ENCODE peak calls at places on chromosomes 12 and 14, in six cellular contexts. C is ovary, A is stomach, N is transverse colon, Q is sigmoid colon, F is tibial nerve. O is an unnamed sample.

GRCh38 chr14:60151715-60152114 is 13.5 kb downstream of the DHRS7 start:
- DNase-seq in C (peak), A (peak), N (peak), Q (peak), F (peak), O (peak)

GRCh38 chr14:100532154-100532915 is 54.9 kb downstream of the BEGAIN start:
- DNase-seq in C (peak), A (peak), N (no peak), Q (no peak), F (peak), O (peak)

GRCh38 chr12:104695453-104696148 is 238.9 kb downstream of the CHST11 start:
- DNase-seq in C (no peak), A (no peak), N (peak), Q (no peak), F (no peak), O (no peak)

GRCh38 chr12:75759842-75760260 is 248.4 kb upstream of the KRR1 start:
- DNase-seq in C (no peak), A (no peak), N (no peak), Q (no peak), F (no peak), O (no peak)

GRCh38 chr12:87866602-87867292 is 162.5 kb downstream of the C12orf50 start:
- DNase-seq in C (no peak), A (no peak), N (no peak), Q (no peak), F (no peak), O (no peak)

GRCh38 chr14:105397350-105397931 is 897 bp upstream of the TEX22 start:
- DNase-seq in C (no peak), A (no peak), N (no peak), Q (no peak), F (no peak), O (no peak)

GRCh38 chr12:93530358-93530757 is 42.1 kb upstream of the SOCS2 start:
- DNase-seq in C (no peak), A (peak), N (no peak), Q (no peak), F (no peak), O (no peak)

GRCh38 chr12:69623970-69624369 is 13.3 kb upstream of the LRRC10 start:
- DNase-seq in C (peak), A (peak), N (no peak), Q (no peak), F (no peak), O (no peak)

GRCh38 chr12:107492393-107493134 is 193.0 kb upstream of the PWP1 start:
- DNase-seq in C (no peak), A (no peak), N (peak), Q (peak), F (no peak), O (no peak)

GRCh38 chr12:131041216-131041967 is 87.7 kb downstream of the ADGRD1 start:
- DNase-seq in C (no peak), A (no peak), N (no peak), Q (no peak), F (no peak), O (peak)

GRCh38 chr12:62138527-62138926 is 121.7 kb upstream of the USP15 start:
- DNase-seq in C (no peak), A (no peak), N (no peak), Q (no peak), F (no peak), O (no peak)

GRCh38 chr12:64752833-64753238 is 6.4 kb downstream of the GNS start:
- DNase-seq in C (no peak), A (no peak), N (no peak), Q (no peak), F (peak), O (no peak)

GRCh38 chr14:37247777-37248461 is 50.2 kb downstream of the MIPOL1 start:
- DNase-seq in C (no peak), A (no peak), N (no peak), Q (no peak), F (no peak), O (no peak)

GRCh38 chr12:90410962-90411361 is 544.0 kb downstream of the CCER1 start:
- DNase-seq in C (no peak), A (no peak), N (no peak), Q (no peak), F (no peak), O (no peak)

GRCh38 chr14:53325176-53325806 is 172.2 kb upstream of the DDHD1 start:
- DNase-seq in C (no peak), A (no peak), N (no peak), Q (no peak), F (no peak), O (no peak)

GRCh38 chr14:68631058-68631690 is 161.7 kb downstream of the ZFP36L1 start:
- DNase-seq in C (no peak), A (no peak), N (no peak), Q (no peak), F (no peak), O (peak)

GRCh38 chr14:64973826-64974225 is 1.7 kb upstream of the RAB15 start:
- DNase-seq in C (no peak), A (no peak), N (no peak), Q (no peak), F (no peak), O (peak)

GRCh38 chr12:48285751-48286650 is 64.7 kb downstream of the ZNF641 start:
- DNase-seq in C (no peak), A (no peak), N (no peak), Q (no peak), F (no peak), O (no peak)

GRCh38 chr12:68198490-68199086 is 27.0 kb downstream of the IL26 start:
- DNase-seq in C (no peak), A (no peak), N (no peak), Q (no peak), F (no peak), O (no peak)

GRCh38 chr14:34711169-34711568 is 3.2 kb downstream of the CFL2 start:
- DNase-seq in C (no peak), A (no peak), N (peak), Q (no peak), F (peak), O (no peak)

GRCh38 chr12:5506295-5506694 is 74.4 kb downstream of the NTF3 start:
- DNase-seq in C (no peak), A (no peak), N (no peak), Q (peak), F (no peak), O (peak)

GRCh38 chr12:131862084-131862441 is 32.4 kb upstream of the ULK1 start:
- DNase-seq in C (peak), A (no peak), N (no peak), Q (no peak), F (no peak), O (no peak)

GRCh38 chr12:110107369-110108281 is 16.5 kb upstream of the IFT81 start:
- DNase-seq in C (peak), A (no peak), N (peak), Q (peak), F (peak), O (no peak)

GRCh38 chr12:128909653-128910052 is 56.4 kb downstream of the GLT1D1 start:
- DNase-seq in C (no peak), A (no peak), N (no peak), Q (no peak), F (no peak), O (no peak)

GRCh38 chr12:8037046-8037663 is 4.6 kb downstream of the FOXJ2 start:
- DNase-seq in C (no peak), A (no peak), N (no peak), Q (no peak), F (no peak), O (no peak)

GRCh38 chr12:125890366-125890905 is 825.2 kb downstream of the AACS start:
- DNase-seq in C (no peak), A (no peak), N (no peak), Q (no peak), F (no peak), O (no peak)

GRCh38 chr12:106289196-106289681 is 13.3 kb upstream of the TCP11L2 start:
- DNase-seq in C (no peak), A (no peak), N (no peak), Q (no peak), F (no peak), O (no peak)

GRCh38 chr14:52043690-52044089 is 25.2 kb downstream of the NID2 start:
- DNase-seq in C (peak), A (peak), N (peak), Q (no peak), F (no peak), O (no peak)

GRCh38 chr14:63578300-63578699 is 35.1 kb upstream of the PPP2R5E start:
- DNase-seq in C (no peak), A (no peak), N (no peak), Q (no peak), F (no peak), O (no peak)

GRCh38 chr12:69918287-69918686 is 93.3 kb downstream of the MYRFL start:
- DNase-seq in C (no peak), A (no peak), N (no peak), Q (no peak), F (no peak), O (no peak)

GRCh38 chr14:96631030-96631429 is 128.8 kb downstream of the PAPOLA start:
- DNase-seq in C (no peak), A (peak), N (peak), Q (no peak), F (no peak), O (no peak)

GRCh38 chr14:21302013-21302857 is 22.4 kb downstream of the RPGRIP1 start:
- DNase-seq in C (no peak), A (no peak), N (no peak), Q (no peak), F (no peak), O (no peak)

GRCh38 chr12:92272301-92272964 is 126.8 kb upstream of the BTG1 start:
- DNase-seq in C (no peak), A (no peak), N (no peak), Q (no peak), F (no peak), O (no peak)

GRCh38 chr14:82657186-82657675 is 1123.6 kb upstream of the SEL1L start:
- DNase-seq in C (no peak), A (no peak), N (no peak), Q (no peak), F (no peak), O (no peak)

GRCh38 chr12:77608157-77608755 is 222.4 kb upstream of the NAV3 start:
- DNase-seq in C (no peak), A (no peak), N (no peak), Q (no peak), F (no peak), O (no peak)

GRCh38 chr14:91924871-91925726 is 22.4 kb downstream of the FBLN5 start:
- DNase-seq in C (peak), A (no peak), N (no peak), Q (peak), F (no peak), O (no peak)

GRCh38 chr12:52884526-52885293 is 20.2 kb downstream of the KRT8 start:
- DNase-seq in C (peak), A (peak), N (peak), Q (peak), F (peak), O (no peak)

GRCh38 chr12:10205251-10205807 is 7.3 kb upstream of the GABARAPL1 start:
- DNase-seq in C (no peak), A (no peak), N (no peak), Q (no peak), F (no peak), O (no peak)

GRCh38 chr12:25438638-25439037 is 114.4 kb downstream of the LMNTD1 start:
- DNase-seq in C (no peak), A (no peak), N (no peak), Q (no peak), F (no peak), O (no peak)

GRCh38 chr14:85487215-85487614 is 42.7 kb upstream of the FLRT2 start:
- DNase-seq in C (no peak), A (no peak), N (no peak), Q (no peak), F (no peak), O (no peak)

GRCh38 chr12:112117685-112118084 is 7.7 kb upstream of the TRAFD1 start:
- DNase-seq in C (no peak), A (no peak), N (no peak), Q (no peak), F (no peak), O (peak)
- TF ChIP-seq EP300 in C (no peak), A (no peak), N (no peak), Q (no peak), F (no peak), O (no peak)

GRCh38 chr12:121110211-121110940 is 22.3 kb upstream of the P2RX7 start:
- DNase-seq in C (peak), A (peak), N (peak), Q (peak), F (peak), O (no peak)
- TF ChIP-seq EP300 in C (no peak), A (no peak), N (no peak), Q (no peak), F (no peak), O (no peak)

DNA sequence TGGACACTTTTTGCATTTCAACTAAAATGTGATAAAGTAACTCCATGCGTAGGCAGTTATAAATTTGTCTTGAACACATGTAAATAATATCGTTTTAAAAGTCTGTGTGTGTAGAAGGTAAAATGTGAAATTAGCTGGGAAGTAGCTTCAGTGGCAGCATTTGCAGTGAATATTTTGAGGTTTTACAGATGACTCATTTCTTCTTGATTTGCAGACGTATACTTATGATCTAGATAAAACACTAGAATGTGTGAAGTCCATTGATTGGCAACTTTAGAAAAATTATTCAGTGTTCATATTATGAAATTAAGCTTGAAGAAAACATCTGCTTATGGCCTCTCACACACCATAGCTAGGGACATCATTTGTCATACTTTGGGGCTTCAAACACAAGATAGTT is 788.6 kb upstream of the NOVA1 start:
- DNase-seq in C (no peak), A (no peak), N (no peak), Q (no peak), F (no peak), O (no peak)
- TF ChIP-seq EP300 in C (no peak), A (no peak), N (no peak), Q (no peak), F (no peak), O (no peak)

DNA sequence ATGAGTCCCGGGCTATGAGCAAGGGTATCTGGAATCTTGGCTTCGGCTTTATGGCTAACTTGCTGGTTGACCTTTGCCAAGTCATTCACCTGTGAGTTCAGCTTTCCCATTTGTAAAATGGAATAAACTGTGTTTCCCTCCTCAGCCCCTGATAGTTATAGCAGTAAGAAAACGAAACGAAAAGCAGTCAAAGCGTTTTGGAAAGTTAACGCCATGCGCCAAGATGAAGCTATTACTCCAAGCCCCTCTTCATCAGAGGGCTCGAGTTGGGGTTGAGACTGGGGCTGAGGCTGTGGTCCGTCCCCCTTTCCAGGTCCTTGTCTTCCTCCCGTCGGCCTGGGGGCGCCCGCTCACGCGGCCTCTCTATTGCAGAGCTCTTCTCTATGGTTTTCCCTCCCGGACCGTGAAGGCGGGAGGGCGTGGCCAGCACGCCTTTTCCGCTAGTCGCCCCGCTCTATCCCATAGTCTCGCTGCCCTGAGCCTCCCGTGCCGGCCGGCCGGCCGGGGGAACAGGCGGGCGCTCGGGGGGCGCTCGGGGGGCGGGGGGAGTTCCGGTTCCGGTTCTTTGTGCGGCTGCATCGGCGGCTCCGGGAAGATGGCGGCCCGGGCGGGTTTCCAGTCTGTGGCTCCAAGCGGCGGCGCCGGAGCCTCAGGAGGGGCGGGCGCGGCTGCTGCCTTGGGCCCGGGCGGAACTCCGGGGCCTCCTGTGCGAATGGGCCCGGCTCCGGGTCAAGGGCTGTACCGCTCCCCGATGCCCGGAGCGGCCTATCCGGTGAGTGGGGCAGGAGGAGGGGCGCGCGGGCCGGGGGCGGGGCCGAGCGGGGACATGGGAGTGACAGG is at the start of gene SMARCD1:
- DNase-seq in C (peak), A (peak), N (peak), Q (peak), F (peak), O (peak)
- TF ChIP-seq EP300 in C (no peak), A (no peak), N (peak), Q (no peak), F (peak), O (no peak)

GRCh38 chr12:26690601-26691000 is 142.4 kb downstream of the ITPR2 start:
- DNase-seq in C (no peak), A (no peak), N (no peak), Q (no peak), F (no peak), O (no peak)

GRCh38 chr12:26691234-26691970 is 141.6 kb downstream of the ITPR2 start:
- DNase-seq in C (peak), A (no peak), N (no peak), Q (no peak), F (no peak), O (no peak)

GRCh38 chr12:26686438-26686837 is 146.6 kb downstream of the ITPR2 start:
- DNase-seq in C (no peak), A (no peak), N (no peak), Q (no peak), F (no peak), O (no peak)

GRCh38 chr12:26688344-26688904 is 144.6 kb downstream of the ITPR2 start:
- DNase-seq in C (no peak), A (no peak), N (no peak), Q (no peak), F (no peak), O (no peak)

DNA sequence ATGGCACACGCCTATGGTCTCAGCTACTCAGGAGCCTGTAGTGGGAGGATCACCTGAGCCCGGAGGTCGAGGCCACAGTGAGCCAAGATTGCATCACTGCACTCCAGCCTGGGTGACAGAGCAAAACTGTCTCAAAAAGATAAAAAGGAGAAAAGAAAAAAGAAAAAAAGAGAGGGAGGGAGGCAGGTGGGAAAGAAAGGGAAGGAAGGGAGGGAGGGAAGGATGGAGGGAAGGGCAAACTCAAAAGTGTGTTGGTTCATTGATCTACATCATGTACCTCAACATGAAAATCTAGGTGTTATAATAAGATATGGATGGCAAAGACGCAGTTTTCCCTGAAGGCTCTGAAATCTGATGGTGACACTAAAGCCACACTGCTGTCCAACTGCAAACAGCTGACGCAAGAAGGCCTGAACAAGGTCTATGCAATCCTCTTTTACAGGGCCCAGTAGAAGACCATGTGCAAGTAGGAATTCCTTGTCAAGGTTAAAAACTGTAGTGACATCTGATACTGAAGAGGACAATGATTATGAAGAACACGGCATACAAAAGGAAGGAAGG is 143.6 kb downstream of the ITPR2 start:
- DNase-seq in C (no peak), A (no peak), N (no peak), Q (no peak), F (no peak), O (no peak)
- TF ChIP-seq EP300 in C (no peak), A (no peak), N (no peak), Q (no peak), F (no peak), O (no peak)

DNA sequence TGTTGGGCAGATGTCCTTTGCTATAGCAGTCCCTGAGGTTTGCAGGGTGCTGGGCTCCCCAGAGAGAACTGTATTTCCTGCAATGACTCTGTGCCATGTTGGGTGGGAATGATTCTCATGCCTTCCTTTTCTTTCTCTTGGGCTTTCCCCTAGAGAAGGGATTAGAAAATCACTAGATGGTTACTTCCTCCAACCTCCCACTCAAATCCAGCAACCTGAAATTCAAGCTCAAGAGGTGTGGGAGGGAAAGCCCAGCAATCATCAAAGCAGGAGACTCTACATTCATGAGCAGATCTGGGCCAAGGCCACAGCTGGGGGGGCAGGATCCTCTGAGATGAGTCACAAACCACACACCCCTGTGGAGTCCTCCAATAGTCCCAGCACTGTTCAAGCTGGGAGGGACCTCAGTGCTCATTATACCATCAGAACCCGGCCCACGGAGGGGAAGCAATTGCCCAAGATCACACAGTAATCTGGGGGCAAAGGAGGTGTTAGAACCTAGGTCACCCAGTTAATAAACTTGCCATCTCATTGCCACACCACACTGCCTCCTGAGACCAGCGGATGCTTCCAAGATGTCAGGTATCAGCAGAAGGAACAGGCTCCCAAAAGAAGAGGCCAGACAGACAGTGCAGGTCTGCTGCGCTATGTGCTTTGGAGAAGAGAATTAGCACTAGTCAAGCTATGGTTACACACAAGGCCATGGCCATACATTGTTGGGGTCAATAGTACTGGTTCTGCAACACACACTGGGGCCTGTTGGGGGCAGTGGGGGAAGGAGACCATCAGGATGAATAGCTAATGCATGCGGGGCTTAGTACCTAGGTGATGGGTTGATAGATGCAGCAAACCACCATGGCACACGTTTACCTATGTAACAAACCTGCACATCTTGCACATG is 65.7 kb downstream of the TTC9 start:
- DNase-seq in C (peak), A (no peak), N (no peak), Q (no peak), F (no peak), O (no peak)
- TF ChIP-seq EP300 in C (no peak), A (no peak), N (no peak), Q (no peak), F (no peak), O (no peak)

GRCh38 chr12:31906581-31907286 is 52.5 kb upstream of the RESF1 start:
- DNase-seq in C (no peak), A (no peak), N (no peak), Q (no peak), F (peak), O (no peak)
- TF ChIP-seq EP300 in C (no peak), A (no peak), N (no peak), Q (no peak), F (no peak), O (no peak)